ENCODE peak calls at places on chromosome 1, in seven cellular contexts. E, Z, O, S, W, J and I are unnamed samples.

GRCh38 chr1:18093193-18093592 is 14.4 kb upstream of the IGSF21 start:
- DNase-seq in O (no peak), W (peak), E (no peak), J (no peak), Z (no peak), S (no peak), I (no peak)

GRCh38 chr1:53139911-53140310 is 2.5 kb downstream of the SLC1A7 start:
- DNase-seq in O (no peak), J (no peak), W (no peak), S (peak), Z (no peak), E (no peak), I (no peak)

GRCh38 chr1:6037338-6037762 is 8.3 kb upstream of the KCNAB2 start:
- DNase-seq in S (peak), J (no peak), W (no peak), Z (no peak), O (no peak), E (peak), I (peak)

GRCh38 chr1:182085726-182086125 is 24.2 kb upstream of the ZNF648 start:
- DNase-seq in W (no peak), O (no peak), J (no peak), S (no peak), E (no peak), Z (no peak), I (no peak)

GRCh38 chr1:160104520-160104885 is 6.1 kb upstream of the IGSF8 start:
- DNase-seq in W (no peak), J (no peak), Z (no peak), O (no peak), S (no peak), E (no peak), I (no peak)

GRCh38 chr1:97759078-97759477 is 161.8 kb downstream of the DPYD start:
- DNase-seq in O (no peak), Z (no peak), S (peak), J (no peak), E (no peak), W (no peak), I (no peak)

GRCh38 chr1:187787696-187788095 is 958.9 kb downstream of the PLA2G4A start:
- DNase-seq in J (no peak), Z (no peak), W (peak), S (no peak), O (no peak), E (no peak), I (no peak)

GRCh38 chr1:12648741-12649140 is 4.9 kb downstream of the AADACL4 start:
- DNase-seq in E (no peak), J (no peak), O (no peak), S (no peak), Z (no peak), W (no peak), I (no peak)